ENCODE peak calls at places on chromosome 6, in nine cellular contexts. Q, L, A, N, B, V, T, I and G are unnamed samples.

GRCh38 chr6:137861550-137862337 is 5.3 kb upstream of the TNFAIP3 start:
- DNase-seq in Q (no peak), L (no peak), A (no peak), N (no peak), B (no peak), V (no peak), T (no peak), I (no peak), G (no peak)

GRCh38 chr6:31763617-31763940 is 1.1 kb downstream of the SAPCD1 start:
- DNase-seq in Q (no peak), L (no peak), A (no peak), N (no peak), B (no peak), V (peak; percentile 46), T (peak; percentile 21), I (no peak), G (no peak)

GRCh38 chr6:18034798-18035202 is 47.4 kb upstream of the KIF13A start:
- DNase-seq in Q (no peak), L (no peak), A (no peak), N (no peak), B (no peak), V (no peak), T (peak; percentile 19), I (no peak), G (peak; percentile 79)

GRCh38 chr6:157675859-157676640 is 147.0 kb upstream of the SNX9 start:
- DNase-seq in Q (no peak), L (no peak), A (no peak), N (no peak), B (no peak), V (no peak), T (no peak), I (no peak), G (no peak)

GRCh38 chr6:25660512-25660911 is 8.5 kb downstream of the SCGN start:
- DNase-seq in Q (no peak), L (no peak), A (no peak), N (no peak), B (no peak), V (peak; percentile 82), T (peak; percentile 54), I (no peak), G (no peak)

GRCh38 chr6:142756215-142756630 is 188.8 kb downstream of the HIVEP2 start:
- DNase-seq in Q (no peak), L (no peak), A (no peak), N (no peak), B (no peak), V (peak; percentile 75), T (peak; percentile 60), I (peak; percentile 36), G (no peak)

GRCh38 chr6:166484863-166485262 is 101.6 kb downstream of the RAMACL start:
- DNase-seq in Q (no peak), L (no peak), A (no peak), N (peak; percentile 14), B (no peak), V (no peak), T (no peak), I (no peak), G (no peak)

GRCh38 chr6:138403324-138403800 is 661 bp upstream of the HEBP2 start:
- DNase-seq in Q (peak; percentile 20), L (peak; percentile 36), A (peak; percentile 42), N (peak; percentile 74), B (no peak), V (no peak), T (no peak), I (peak; percentile 37), G (peak; percentile 41)

GRCh38 chr6:107822154-107823046 is 1.7 kb downstream of the SCML4 start:
- DNase-seq in Q (peak; percentile 56), L (peak; percentile 55), A (no peak), N (no peak), B (peak; percentile 21), V (no peak), T (no peak), I (no peak), G (no peak)

GRCh38 chr6:105986998-105987397 is 99.1 kb upstream of the PRDM1 start:
- DNase-seq in Q (no peak), L (no peak), A (no peak), N (no peak), B (no peak), V (no peak), T (no peak), I (no peak), G (no peak)

GRCh38 chr6:163711615-163712568 is 297.4 kb downstream of the QKI start:
- DNase-seq in Q (no peak), L (peak; percentile 84), A (peak; percentile 66), N (peak; percentile 95), B (peak; percentile 72), V (no peak), T (no peak), I (no peak), G (peak; percentile 37)

GRCh38 chr6:20703049-20703448 is 168.8 kb downstream of the CDKAL1 start:
- DNase-seq in Q (no peak), L (no peak), A (no peak), N (no peak), B (no peak), V (no peak), T (no peak), I (no peak), G (no peak)

GRCh38 chr6:33318426-33319073 is 1.0 kb upstream of the ZBTB22 start:
- DNase-seq in Q (no peak), L (no peak), A (no peak), N (no peak), B (no peak), V (no peak), T (no peak), I (no peak), G (no peak)

GRCh38 chr6:33320315-33321181 is 3.0 kb upstream of the ZBTB22 start:
- DNase-seq in Q (no peak), L (no peak), A (peak; percentile 86), N (peak; percentile 81), B (no peak), V (peak; percentile 79), T (peak; percentile 96), I (no peak), G (peak; percentile 44)

GRCh38 chr6:33321227-33321626 is 3.7 kb upstream of the ZBTB22 start:
- DNase-seq in Q (no peak), L (no peak), A (no peak), N (no peak), B (no peak), V (no peak), T (no peak), I (no peak), G (no peak)

GRCh38 chr6:33317668-33318425 is at the start of gene ZBTB22:
- DNase-seq in Q (peak; percentile 95), L (peak; percentile 98), A (peak; percentile 97), N (peak; percentile 99), B (peak; percentile 94), V (peak; percentile 98), T (peak; percentile 99), I (peak; percentile 100), G (peak; percentile 100)

GRCh38 chr6:33319939-33320314 is 2.4 kb upstream of the ZBTB22 start:
- DNase-seq in Q (no peak), L (no peak), A (no peak), N (no peak), B (no peak), V (no peak), T (no peak), I (no peak), G (no peak)
- H3K27ac ChIP-seq in Q (no peak overlapping the region), L (peak overlapping the region; percentile 79), A (peak overlapping the region; percentile 90), N (peak overlapping the region; percentile 30), B (no peak overlapping the region), V (peak overlapping the region; percentile 86), T (peak overlapping the region; percentile 98), I (no peak overlapping the region), G (no peak overlapping the region)

DNA sequence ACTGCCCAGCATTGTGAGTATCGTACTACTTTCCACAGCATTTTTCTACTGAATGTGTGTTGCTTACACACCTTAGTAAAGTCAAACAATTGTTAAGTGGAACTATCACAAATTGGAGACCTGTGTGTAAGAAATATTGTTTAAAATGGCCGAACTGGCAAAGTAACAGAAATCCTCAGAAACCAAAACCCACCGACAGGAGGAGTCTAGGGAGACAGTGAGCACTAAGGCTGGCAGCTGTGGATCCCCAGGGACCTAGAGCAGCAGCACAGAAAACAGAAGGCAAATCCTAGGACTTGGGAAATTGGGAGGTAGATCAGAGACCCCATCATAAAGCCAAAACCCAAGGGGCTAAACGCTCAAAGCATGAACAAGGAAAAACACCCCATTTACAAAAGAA is 69.9 kb downstream of the SESN1 start:
- DNase-seq in Q (no peak), L (no peak), A (no peak), N (peak; percentile 64), B (no peak), V (no peak), T (peak; percentile 2), I (no peak), G (no peak)
- TF ChIP-seq CTCF in Q (no peak), L (no peak), A (no peak), N (peak; percentile 44), B (no peak), V (no peak), T (no peak), I (peak; percentile 23), G (no peak)

GRCh38 chr6:168128631-168129291 is 49.7 kb upstream of the FRMD1 start:
- DNase-seq in Q (no peak), L (no peak), A (no peak), N (peak; percentile 45), B (no peak), V (no peak), T (no peak), I (no peak), G (peak; percentile 9)
- H3K9me3 ChIP-seq in Q (no peaks in the 10 kb centered on the region), L (no peaks in the 10 kb centered on the region), A (no peaks in the 10 kb centered on the region), N (no peaks in the 10 kb centered on the region), B (no peaks in the 10 kb centered on the region), V (no peaks in the 10 kb centered on the region), T (no peaks in the 10 kb centered on the region), I (no peaks in the 10 kb centered on the region), G (no peaks in the 10 kb centered on the region)

GRCh38 chr6:132892929-132893771 is 78.8 kb downstream of the RPS12 start:
- DNase-seq in Q (no peak), L (no peak), A (no peak), N (no peak), B (no peak), V (no peak), T (peak; percentile 6), I (no peak), G (no peak)
- H3K27ac ChIP-seq in Q (no peak overlapping the region), L (no peak overlapping the region), A (no peak overlapping the region), N (no peak overlapping the region), B (no peak overlapping the region), V (no peak overlapping the region), T (no peak overlapping the region), I (no peak overlapping the region), G (no peak overlapping the region)

GRCh38 chr6:37381579-37381978 is 27.8 kb downstream of the RNF8 start:
- DNase-seq in Q (no peak), L (peak; percentile 83), A (no peak), N (no peak), B (peak; percentile 32), V (peak; percentile 88), T (peak; percentile 74), I (peak; percentile 93), G (peak; percentile 21)
- TF ChIP-seq CTCF in Q (peak; percentile 57), L (peak; percentile 91), A (peak; percentile 26), N (peak; percentile 60), B (peak; percentile 85), V (peak; percentile 94), T (peak; percentile 54), I (peak; percentile 47), G (peak; percentile 59)

GRCh38 chr6:155346957-155347356 is 32.7 kb upstream of the TFB1M start:
- DNase-seq in Q (no peak), L (no peak), A (no peak), N (no peak), B (no peak), V (no peak), T (no peak), I (no peak), G (no peak)
- H3K9me3 ChIP-seq in Q (no peaks in the 10 kb centered on the region), L (peaks cover 19% of the 10 kb centered on the region), A (peaks cover 4% of the 10 kb centered on the region), N (peaks cover 14% of the 10 kb centered on the region), B (peaks cover 43% of the 10 kb centered on the region), V (no peaks in the 10 kb centered on the region), T (peaks cover 5% of the 10 kb centered on the region), I (no peaks in the 10 kb centered on the region), G (no peaks in the 10 kb centered on the region)